ENCODE peak calls at places on chromosomes 5 and 9, in six cellular contexts. One of them, this sample, is unnamed.

GRCh38 chr5:154409230-154409840 is 36.5 kb upstream of the SAP30L start:
- DNase-seq in dorsolateral prefrontal cortex: no peak
- DNase-seq in stimulated activated CD4-positive, alpha-beta T cell treated with anti-CD3 and anti-CD28 coated beads, Interleukin-1b, Interleukin-23, amount 100 ng/mL, for 4 hours: no peak
- DNase-seq in HEK293T: no peak
- DNase-seq in AG10803: no peak
- DNase-seq in glutamatergic neuron: no peak
- DNase-seq in this sample: no peak

GRCh38 chr9:85319946-85320345 is 421.8 kb downstream of the AGTPBP1 start:
- DNase-seq in AG10803: no peak
- DNase-seq in dorsolateral prefrontal cortex: no peak
- DNase-seq in glutamatergic neuron: no peak
- DNase-seq in HEK293T: no peak
- DNase-seq in stimulated activated CD4-positive, alpha-beta T cell treated with anti-CD3 and anti-CD28 coated beads, Interleukin-1b, Interleukin-23, amount 100 ng/mL, for 4 hours: no peak
- DNase-seq in this sample: no peak

GRCh38 chr5:39420482-39421145 is 4.2 kb downstream of the DAB2 start:
- DNase-seq in stimulated activated CD4-positive, alpha-beta T cell treated with anti-CD3 and anti-CD28 coated beads, Interleukin-1b, Interleukin-23, amount 100 ng/mL, for 4 hours: no peak
- DNase-seq in HEK293T: no peak
- DNase-seq in dorsolateral prefrontal cortex: peak
- DNase-seq in glutamatergic neuron: no peak
- DNase-seq in AG10803: peak
- DNase-seq in this sample: no peak

GRCh38 chr9:101738566-101739183 is at the start of gene GRIN3A:
- DNase-seq in dorsolateral prefrontal cortex: peak
- DNase-seq in AG10803: no peak
- DNase-seq in glutamatergic neuron: peak
- DNase-seq in stimulated activated CD4-positive, alpha-beta T cell treated with anti-CD3 and anti-CD28 coated beads, Interleukin-1b, Interleukin-23, amount 100 ng/mL, for 4 hours: no peak
- DNase-seq in HEK293T: peak
- DNase-seq in this sample: peak

GRCh38 chr5:6829150-6829784 is 116.0 kb downstream of the TENT4A start:
- DNase-seq in dorsolateral prefrontal cortex: no peak
- DNase-seq in HEK293T: no peak
- DNase-seq in AG10803: peak
- DNase-seq in stimulated activated CD4-positive, alpha-beta T cell treated with anti-CD3 and anti-CD28 coated beads, Interleukin-1b, Interleukin-23, amount 100 ng/mL, for 4 hours: no peak
- DNase-seq in glutamatergic neuron: no peak
- DNase-seq in this sample: no peak

GRCh38 chr9:99282406-99282805 is 60.3 kb downstream of the SEC61B start:
- DNase-seq in dorsolateral prefrontal cortex: no peak
- DNase-seq in AG10803: no peak
- DNase-seq in glutamatergic neuron: no peak
- DNase-seq in HEK293T: no peak
- DNase-seq in stimulated activated CD4-positive, alpha-beta T cell treated with anti-CD3 and anti-CD28 coated beads, Interleukin-1b, Interleukin-23, amount 100 ng/mL, for 4 hours: no peak
- DNase-seq in this sample: no peak

GRCh38 chr5:96538831-96539250 is 105.8 kb upstream of the PCSK1 start:
- DNase-seq in glutamatergic neuron: no peak
- DNase-seq in dorsolateral prefrontal cortex: no peak
- DNase-seq in stimulated activated CD4-positive, alpha-beta T cell treated with anti-CD3 and anti-CD28 coated beads, Interleukin-1b, Interleukin-23, amount 100 ng/mL, for 4 hours: no peak
- DNase-seq in AG10803: no peak
- DNase-seq in HEK293T: no peak
- DNase-seq in this sample: no peak

GRCh38 chr9:105114956-105115728 is 129.3 kb upstream of the SLC44A1 start:
- DNase-seq in dorsolateral prefrontal cortex: peak
- DNase-seq in glutamatergic neuron: no peak
- DNase-seq in AG10803: peak
- DNase-seq in HEK293T: no peak
- DNase-seq in stimulated activated CD4-positive, alpha-beta T cell treated with anti-CD3 and anti-CD28 coated beads, Interleukin-1b, Interleukin-23, amount 100 ng/mL, for 4 hours: no peak
- DNase-seq in this sample: no peak

GRCh38 chr5:3596261-3596825 is 711 bp downstream of the IRX1 start:
- DNase-seq in HEK293T: no peak
- DNase-seq in dorsolateral prefrontal cortex: no peak
- DNase-seq in stimulated activated CD4-positive, alpha-beta T cell treated with anti-CD3 and anti-CD28 coated beads, Interleukin-1b, Interleukin-23, amount 100 ng/mL, for 4 hours: no peak
- DNase-seq in AG10803: no peak
- DNase-seq in glutamatergic neuron: peak
- DNase-seq in this sample: peak

GRCh38 chr9:3863114-3863528 is 337.3 kb upstream of the RFX3 start:
- DNase-seq in HEK293T: no peak
- DNase-seq in AG10803: peak
- DNase-seq in stimulated activated CD4-positive, alpha-beta T cell treated with anti-CD3 and anti-CD28 coated beads, Interleukin-1b, Interleukin-23, amount 100 ng/mL, for 4 hours: no peak
- DNase-seq in dorsolateral prefrontal cortex: peak
- DNase-seq in glutamatergic neuron: no peak
- DNase-seq in this sample: no peak

GRCh38 chr5:32489791-32490581 is 45.4 kb upstream of the ZFR start:
- DNase-seq in glutamatergic neuron: peak
- DNase-seq in dorsolateral prefrontal cortex: peak
- DNase-seq in AG10803: peak
- DNase-seq in HEK293T: peak
- DNase-seq in stimulated activated CD4-positive, alpha-beta T cell treated with anti-CD3 and anti-CD28 coated beads, Interleukin-1b, Interleukin-23, amount 100 ng/mL, for 4 hours: peak
- DNase-seq in this sample: peak

GRCh38 chr5:81906086-81906485 is 65.7 kb upstream of the ATG10 start:
- DNase-seq in dorsolateral prefrontal cortex: no peak
- DNase-seq in stimulated activated CD4-positive, alpha-beta T cell treated with anti-CD3 and anti-CD28 coated beads, Interleukin-1b, Interleukin-23, amount 100 ng/mL, for 4 hours: no peak
- DNase-seq in HEK293T: no peak
- DNase-seq in AG10803: no peak
- DNase-seq in glutamatergic neuron: no peak
- DNase-seq in this sample: no peak

GRCh38 chr9:88950341-88951141 is 40.7 kb upstream of the S1PR3 start:
- DNase-seq in HEK293T: no peak
- DNase-seq in dorsolateral prefrontal cortex: no peak
- DNase-seq in AG10803: peak
- DNase-seq in glutamatergic neuron: no peak
- DNase-seq in stimulated activated CD4-positive, alpha-beta T cell treated with anti-CD3 and anti-CD28 coated beads, Interleukin-1b, Interleukin-23, amount 100 ng/mL, for 4 hours: no peak
- DNase-seq in this sample: no peak

GRCh38 chr9:94553029-94553938 is 1.6 kb upstream of the PCAT7 start:
- DNase-seq in HEK293T: no peak
- DNase-seq in AG10803: no peak
- DNase-seq in dorsolateral prefrontal cortex: no peak
- DNase-seq in stimulated activated CD4-positive, alpha-beta T cell treated with anti-CD3 and anti-CD28 coated beads, Interleukin-1b, Interleukin-23, amount 100 ng/mL, for 4 hours: no peak
- DNase-seq in glutamatergic neuron: peak
- DNase-seq in this sample: no peak

GRCh38 chr9:37936965-37937364 is 33.0 kb upstream of the SLC25A51 start:
- DNase-seq in dorsolateral prefrontal cortex: no peak
- DNase-seq in AG10803: peak
- DNase-seq in glutamatergic neuron: peak
- DNase-seq in HEK293T: no peak
- DNase-seq in stimulated activated CD4-positive, alpha-beta T cell treated with anti-CD3 and anti-CD28 coated beads, Interleukin-1b, Interleukin-23, amount 100 ng/mL, for 4 hours: no peak
- DNase-seq in this sample: no peak

GRCh38 chr5:138464018-138464387 is 1.3 kb upstream of the EGR1 start:
- DNase-seq in dorsolateral prefrontal cortex: peak
- DNase-seq in glutamatergic neuron: peak
- DNase-seq in HEK293T: peak
- DNase-seq in AG10803: peak
- DNase-seq in stimulated activated CD4-positive, alpha-beta T cell treated with anti-CD3 and anti-CD28 coated beads, Interleukin-1b, Interleukin-23, amount 100 ng/mL, for 4 hours: peak
- DNase-seq in this sample: peak

GRCh38 chr5:55223219-55223987 is 3.7 kb downstream of the MCIDAS start:
- DNase-seq in AG10803: no peak
- DNase-seq in HEK293T: no peak
- DNase-seq in dorsolateral prefrontal cortex: no peak
- DNase-seq in stimulated activated CD4-positive, alpha-beta T cell treated with anti-CD3 and anti-CD28 coated beads, Interleukin-1b, Interleukin-23, amount 100 ng/mL, for 4 hours: no peak
- DNase-seq in glutamatergic neuron: peak
- DNase-seq in this sample: peak

GRCh38 chr9:96467784-96468183 is 17.8 kb downstream of the HABP4 start:
- DNase-seq in AG10803: no peak
- DNase-seq in stimulated activated CD4-positive, alpha-beta T cell treated with anti-CD3 and anti-CD28 coated beads, Interleukin-1b, Interleukin-23, amount 100 ng/mL, for 4 hours: no peak
- DNase-seq in dorsolateral prefrontal cortex: no peak
- DNase-seq in HEK293T: no peak
- DNase-seq in glutamatergic neuron: no peak
- DNase-seq in this sample: no peak

GRCh38 chr5:119019431-119020348 is 31.3 kb upstream of the DTWD2 start:
- DNase-seq in dorsolateral prefrontal cortex: no peak
- DNase-seq in stimulated activated CD4-positive, alpha-beta T cell treated with anti-CD3 and anti-CD28 coated beads, Interleukin-1b, Interleukin-23, amount 100 ng/mL, for 4 hours: no peak
- DNase-seq in AG10803: no peak
- DNase-seq in glutamatergic neuron: no peak
- DNase-seq in HEK293T: no peak
- DNase-seq in this sample: no peak

GRCh38 chr5:144800169-144800568 is 629.5 kb downstream of the KCTD16 start:
- DNase-seq in stimulated activated CD4-positive, alpha-beta T cell treated with anti-CD3 and anti-CD28 coated beads, Interleukin-1b, Interleukin-23, amount 100 ng/mL, for 4 hours: no peak
- DNase-seq in HEK293T: no peak
- DNase-seq in dorsolateral prefrontal cortex: no peak
- DNase-seq in AG10803: no peak
- DNase-seq in glutamatergic neuron: no peak
- DNase-seq in this sample: no peak

GRCh38 chr9:126276056-126276728 is 50.4 kb upstream of the MVB12B start:
- DNase-seq in AG10803: no peak
- DNase-seq in dorsolateral prefrontal cortex: no peak
- DNase-seq in HEK293T: no peak
- DNase-seq in stimulated activated CD4-positive, alpha-beta T cell treated with anti-CD3 and anti-CD28 coated beads, Interleukin-1b, Interleukin-23, amount 100 ng/mL, for 4 hours: no peak
- DNase-seq in glutamatergic neuron: no peak
- DNase-seq in this sample: no peak

GRCh38 chr9:127983847-127984289 is 3.1 kb upstream of the EEIG1 start:
- DNase-seq in HEK293T: no peak
- DNase-seq in glutamatergic neuron: no peak
- DNase-seq in dorsolateral prefrontal cortex: no peak
- DNase-seq in AG10803: no peak
- DNase-seq in stimulated activated CD4-positive, alpha-beta T cell treated with anti-CD3 and anti-CD28 coated beads, Interleukin-1b, Interleukin-23, amount 100 ng/mL, for 4 hours: no peak
- DNase-seq in this sample: no peak

GRCh38 chr9:2565676-2566340 is 55.8 kb upstream of the VLDLR start:
- DNase-seq in stimulated activated CD4-positive, alpha-beta T cell treated with anti-CD3 and anti-CD28 coated beads, Interleukin-1b, Interleukin-23, amount 100 ng/mL, for 4 hours: no peak
- DNase-seq in AG10803: no peak
- DNase-seq in dorsolateral prefrontal cortex: no peak
- DNase-seq in glutamatergic neuron: no peak
- DNase-seq in HEK293T: no peak
- DNase-seq in this sample: no peak

This sample was measured in nephron progenitor cell.